ENCODE peak calls at places on chromosome 15, in five cellular contexts. One of them, this sample, is unnamed.

GRCh38 chr15:43511012-43511885 is 6.2 kb upstream of the MAP1A start:
- DNase-seq in pancreas: no peak
- DNase-seq in lower lobe of right lung: no peak
- DNase-seq in neural progenitor cell: peak; percentile 61
- DNase-seq in SJCRH30: peak; percentile 47
- DNase-seq in this sample: peak; percentile 72

GRCh38 chr15:32919749-32920414 is 202.1 kb downstream of the GREM1 start:
- DNase-seq in pancreas: no peak
- DNase-seq in lower lobe of right lung: no peak
- DNase-seq in neural progenitor cell: no peak
- DNase-seq in SJCRH30: no peak
- DNase-seq in this sample: no peak

GRCh38 chr15:82916161-82916952 is 36.2 kb downstream of the HOMER2 start:
- DNase-seq in pancreas: no peak
- DNase-seq in lower lobe of right lung: no peak
- DNase-seq in neural progenitor cell: no peak
- DNase-seq in SJCRH30: no peak
- DNase-seq in this sample: no peak

GRCh38 chr15:56916825-56917477 is 1.5 kb upstream of the TCF12 start:
- DNase-seq in pancreas: no peak
- DNase-seq in lower lobe of right lung: no peak
- DNase-seq in neural progenitor cell: no peak
- DNase-seq in SJCRH30: no peak
- DNase-seq in this sample: no peak

GRCh38 chr15:75809986-75810750 is 33.1 kb upstream of the UBE2Q2 start:
- DNase-seq in pancreas: no peak
- DNase-seq in lower lobe of right lung: no peak
- DNase-seq in neural progenitor cell: peak; percentile 57
- DNase-seq in SJCRH30: no peak
- DNase-seq in this sample: peak; percentile 36

GRCh38 chr15:38651328-38652038 is 86.9 kb upstream of the RASGRP1 start:
- DNase-seq in pancreas: no peak
- DNase-seq in lower lobe of right lung: no peak
- DNase-seq in neural progenitor cell: no peak
- DNase-seq in SJCRH30: no peak
- DNase-seq in this sample: no peak

GRCh38 chr15:61951949-61952348 is 108.3 kb downstream of the VPS13C start:
- DNase-seq in pancreas: no peak
- DNase-seq in lower lobe of right lung: no peak
- DNase-seq in neural progenitor cell: no peak
- DNase-seq in SJCRH30: no peak
- DNase-seq in this sample: no peak

GRCh38 chr15:69092159-69092558 is 68.3 kb upstream of the GLCE start:
- DNase-seq in pancreas: no peak
- DNase-seq in lower lobe of right lung: no peak
- DNase-seq in neural progenitor cell: no peak
- DNase-seq in SJCRH30: no peak
- DNase-seq in this sample: no peak

GRCh38 chr15:101675015-101675414 is 22.8 kb upstream of the TM2D3 start:
- DNase-seq in pancreas: no peak
- DNase-seq in lower lobe of right lung: no peak
- DNase-seq in neural progenitor cell: no peak
- DNase-seq in SJCRH30: no peak
- DNase-seq in this sample: no peak

GRCh38 chr15:66498501-66499386 is 1.2 kb upstream of the SNAPC5 start:
- DNase-seq in pancreas: no peak
- DNase-seq in lower lobe of right lung: no peak
- DNase-seq in neural progenitor cell: peak; percentile 16
- DNase-seq in SJCRH30: no peak
- DNase-seq in this sample: no peak

GRCh38 chr15:99014803-99015676 is 7.4 kb upstream of the PGPEP1L start:
- DNase-seq in pancreas: peak; percentile 84
- DNase-seq in lower lobe of right lung: peak; percentile 84
- DNase-seq in neural progenitor cell: peak; percentile 91
- DNase-seq in SJCRH30: peak; percentile 79
- DNase-seq in this sample: peak; percentile 52

GRCh38 chr15:44033894-44034293 is 161.2 kb downstream of the FRMD5 start:
- DNase-seq in pancreas: peak; percentile 31
- DNase-seq in lower lobe of right lung: no peak
- DNase-seq in neural progenitor cell: no peak
- DNase-seq in SJCRH30: no peak
- DNase-seq in this sample: peak; percentile 18

GRCh38 chr15:53808058-53808703 is 48.7 kb upstream of the WDR72 start:
- DNase-seq in pancreas: no peak
- DNase-seq in lower lobe of right lung: no peak
- DNase-seq in neural progenitor cell: peak; percentile 1
- DNase-seq in SJCRH30: no peak
- DNase-seq in this sample: no peak

GRCh38 chr15:86863226-86863915 is 783.7 kb downstream of the AGBL1 start:
- DNase-seq in pancreas: no peak
- DNase-seq in lower lobe of right lung: no peak
- DNase-seq in neural progenitor cell: no peak
- DNase-seq in SJCRH30: peak; percentile 61
- DNase-seq in this sample: no peak

GRCh38 chr15:85306946-85307686 is 73.3 kb upstream of the AKAP13 start:
- DNase-seq in pancreas: peak; percentile 65
- DNase-seq in lower lobe of right lung: no peak
- DNase-seq in neural progenitor cell: no peak
- DNase-seq in SJCRH30: no peak
- DNase-seq in this sample: no peak

GRCh38 chr15:84818221-84819131 is 1.3 kb downstream of the ALPK3 start:
- DNase-seq in pancreas: peak; percentile 53
- DNase-seq in lower lobe of right lung: no peak
- DNase-seq in neural progenitor cell: peak; percentile 80
- DNase-seq in SJCRH30: peak; percentile 44
- DNase-seq in this sample: no peak

GRCh38 chr15:98999233-98999632 is 8.4 kb downstream of the PGPEP1L start:
- DNase-seq in pancreas: no peak
- DNase-seq in lower lobe of right lung: no peak
- DNase-seq in neural progenitor cell: no peak
- DNase-seq in SJCRH30: no peak
- DNase-seq in this sample: no peak

GRCh38 chr15:70091649-70092461 is 5.9 kb downstream of the TLE3 start:
- DNase-seq in pancreas: no peak
- DNase-seq in lower lobe of right lung: no peak
- DNase-seq in neural progenitor cell: no peak
- DNase-seq in SJCRH30: peak; percentile 66
- DNase-seq in this sample: peak; percentile 57

GRCh38 chr15:63041402-63041977 is 1.1 kb upstream of the TPM1 start:
- DNase-seq in pancreas: no peak
- DNase-seq in lower lobe of right lung: no peak
- DNase-seq in neural progenitor cell: peak; percentile 31
- DNase-seq in SJCRH30: no peak
- DNase-seq in this sample: no peak

GRCh38 chr15:79341361-79341760 is 30.4 kb downstream of the TMED3 start:
- DNase-seq in pancreas: no peak
- DNase-seq in lower lobe of right lung: no peak
- DNase-seq in neural progenitor cell: no peak
- DNase-seq in SJCRH30: no peak
- DNase-seq in this sample: peak; percentile 34

GRCh38 chr15:40688932-40689799 is 5.8 kb upstream of the RAD51 start:
- DNase-seq in pancreas: no peak
- DNase-seq in lower lobe of right lung: no peak
- DNase-seq in neural progenitor cell: no peak
- DNase-seq in SJCRH30: peak; percentile 76
- DNase-seq in this sample: no peak

GRCh38 chr15:73052679-73053397 is 575 bp downstream of the NEO1 start:
- DNase-seq in pancreas: peak; percentile 64
- DNase-seq in lower lobe of right lung: peak; percentile 49
- DNase-seq in neural progenitor cell: peak; percentile 90
- DNase-seq in SJCRH30: peak; percentile 64
- DNase-seq in this sample: peak; percentile 12

GRCh38 chr15:70088887-70089691 is 8.6 kb downstream of the TLE3 start:
- DNase-seq in pancreas: no peak
- DNase-seq in lower lobe of right lung: no peak
- DNase-seq in neural progenitor cell: no peak
- DNase-seq in SJCRH30: no peak
- DNase-seq in this sample: no peak

GRCh38 chr15:57651445-57651844 is 55.1 kb upstream of the POLR2M start:
- DNase-seq in pancreas: no peak
- DNase-seq in lower lobe of right lung: no peak
- DNase-seq in neural progenitor cell: no peak
- DNase-seq in SJCRH30: peak; percentile 42
- DNase-seq in this sample: no peak

DNA sequence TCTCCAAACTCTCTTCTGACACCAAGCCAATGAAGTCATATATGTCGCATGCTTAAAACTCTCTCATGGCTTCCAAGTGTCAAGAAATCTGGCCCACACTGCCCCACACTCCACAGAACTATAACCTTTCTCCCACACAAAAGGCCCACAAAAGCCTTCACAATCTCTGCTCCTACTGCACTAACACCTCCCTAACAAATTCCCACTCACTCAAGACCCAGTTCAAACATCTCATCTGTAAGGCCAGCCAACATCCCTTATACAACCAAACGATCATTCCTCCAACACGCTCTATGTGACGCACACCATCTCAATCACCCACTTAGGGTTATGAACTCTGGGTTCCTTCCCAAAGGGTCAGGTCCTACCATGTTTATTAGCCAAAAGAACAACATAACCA is 13.5 kb downstream of the TBC1D2B start:
- DNase-seq in pancreas: no peak
- DNase-seq in lower lobe of right lung: no peak
- DNase-seq in neural progenitor cell: no peak
- DNase-seq in SJCRH30: no peak
- DNase-seq in this sample: no peak
- H3K4me3 ChIP-seq in pancreas: no peak overlapping the region
- H3K4me3 ChIP-seq in lower lobe of right lung: no peak overlapping the region
- H3K4me3 ChIP-seq in neural progenitor cell: no peak overlapping the region
- H3K4me3 ChIP-seq in SJCRH30: no peak overlapping the region
- H3K4me3 ChIP-seq in this sample: no peak overlapping the region

DNA sequence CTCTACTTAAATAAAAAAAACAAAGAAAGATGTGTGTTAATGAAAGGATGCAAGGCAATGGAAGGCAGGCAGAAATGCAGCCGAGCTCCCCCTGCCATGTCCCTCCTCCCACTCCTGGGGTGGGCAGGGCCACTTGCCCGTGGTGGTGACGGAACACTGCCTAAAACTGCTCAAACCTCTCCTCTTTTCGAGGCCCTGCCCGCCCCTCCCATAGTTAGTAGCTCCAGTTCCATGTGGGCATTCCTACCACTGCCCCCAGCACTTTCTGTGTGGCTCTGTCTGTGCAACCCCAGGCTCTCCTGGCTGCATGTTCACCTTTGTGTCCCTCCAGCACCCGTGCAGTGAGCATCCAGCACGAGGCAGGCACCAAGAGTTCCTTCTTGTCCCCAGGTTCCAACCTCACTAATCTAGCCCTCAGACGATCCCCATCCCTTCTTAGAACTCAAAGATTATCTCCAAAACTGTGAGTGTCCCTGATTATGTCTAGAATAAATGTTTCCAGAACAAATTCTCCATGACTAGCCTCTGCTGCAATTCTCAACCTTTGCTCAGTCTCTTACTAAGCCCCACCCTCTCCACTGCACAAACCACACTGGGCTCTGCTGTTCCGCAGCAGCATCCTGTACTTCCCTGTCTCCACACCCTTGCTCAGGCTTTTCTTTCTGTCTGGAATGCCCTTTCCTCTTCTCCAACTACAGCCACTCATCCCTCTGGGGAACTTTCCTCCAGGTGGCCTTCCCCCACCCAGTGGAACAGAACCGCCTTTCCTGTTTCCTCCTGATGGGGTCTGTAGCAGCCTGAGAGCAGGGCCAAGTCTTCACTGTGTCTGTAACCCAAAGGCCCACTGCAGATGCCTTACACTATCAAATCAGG is 32.6 kb upstream of the SPTBN5 start:
- DNase-seq in pancreas: no peak
- DNase-seq in lower lobe of right lung: no peak
- DNase-seq in neural progenitor cell: no peak
- DNase-seq in SJCRH30: no peak
- DNase-seq in this sample: no peak
- H3K4me1 ChIP-seq in pancreas: peaks cover 42% of the 10 kb centered on the region
- H3K4me1 ChIP-seq in lower lobe of right lung: peaks cover 85% of the 10 kb centered on the region
- H3K4me1 ChIP-seq in neural progenitor cell: peaks cover 5% of the 10 kb centered on the region
- H3K4me1 ChIP-seq in SJCRH30: peaks cover 40% of the 10 kb centered on the region
- H3K4me1 ChIP-seq in this sample: peaks cover 13% of the 10 kb centered on the region

DNA sequence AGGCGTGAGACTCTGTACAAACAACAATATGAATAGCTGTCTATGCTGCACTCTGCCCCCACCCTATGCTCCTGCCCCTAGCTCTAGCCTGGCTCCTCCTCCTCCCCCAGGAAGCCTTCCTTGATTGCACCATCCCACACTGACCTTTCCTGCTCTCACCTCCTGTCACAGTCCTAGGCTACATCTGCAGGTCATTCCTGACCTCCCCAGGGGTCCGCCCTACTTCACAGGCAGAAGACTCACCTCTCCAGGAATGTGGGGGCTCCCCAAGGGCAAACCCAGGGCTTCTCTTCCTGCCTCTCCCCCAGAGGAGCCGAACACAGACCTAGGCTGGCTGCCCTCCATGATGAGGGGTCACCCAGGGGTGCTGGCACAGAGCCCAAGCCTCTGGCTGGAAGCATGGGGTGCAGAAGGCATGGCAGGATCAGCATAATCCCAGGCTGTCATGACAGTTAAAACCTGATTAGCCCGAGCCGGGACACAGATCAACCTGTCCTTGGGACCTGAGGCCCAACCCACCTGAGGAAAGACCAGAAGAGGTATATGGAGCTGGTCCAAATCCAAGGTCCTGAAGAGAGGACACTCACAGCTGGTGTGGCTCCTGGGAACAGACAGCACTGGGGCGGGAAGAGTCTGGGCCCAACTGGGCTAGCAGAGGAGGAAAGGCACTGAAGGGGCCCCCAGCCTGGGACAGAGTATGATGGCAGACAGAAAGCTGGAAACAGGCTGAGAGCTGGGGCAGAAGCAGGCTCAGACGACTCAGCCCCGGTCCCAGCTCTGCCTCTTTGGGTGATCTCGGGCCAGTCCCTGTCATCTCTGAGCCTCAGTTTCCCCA is 5.9 kb downstream of the SEMA7A start:
- DNase-seq in pancreas: no peak
- DNase-seq in lower lobe of right lung: no peak
- DNase-seq in neural progenitor cell: no peak
- DNase-seq in SJCRH30: no peak
- DNase-seq in this sample: no peak
- H3K4me3 ChIP-seq in pancreas: no peak overlapping the region
- H3K4me3 ChIP-seq in lower lobe of right lung: no peak overlapping the region
- H3K4me3 ChIP-seq in neural progenitor cell: no peak overlapping the region
- H3K4me3 ChIP-seq in SJCRH30: no peak overlapping the region
- H3K4me3 ChIP-seq in this sample: no peak overlapping the region

GRCh38 chr15:80985976-80986375 is 3.6 kb downstream of the MESD start:
- DNase-seq in pancreas: no peak
- DNase-seq in lower lobe of right lung: no peak
- DNase-seq in neural progenitor cell: no peak
- DNase-seq in SJCRH30: no peak
- DNase-seq in this sample: no peak

GRCh38 chr15:80986487-80986886 is 3.1 kb downstream of the MESD start:
- DNase-seq in pancreas: no peak
- DNase-seq in lower lobe of right lung: no peak
- DNase-seq in neural progenitor cell: no peak
- DNase-seq in SJCRH30: no peak
- DNase-seq in this sample: no peak

GRCh38 chr15:80989110-80989517 is 505 bp downstream of the MESD start:
- DNase-seq in pancreas: peak; percentile 37
- DNase-seq in lower lobe of right lung: no peak
- DNase-seq in neural progenitor cell: peak; percentile 53
- DNase-seq in SJCRH30: no peak
- DNase-seq in this sample: no peak

GRCh38 chr15:80989518-80990478 is at the start of gene MESD:
- DNase-seq in pancreas: peak; percentile 97
- DNase-seq in lower lobe of right lung: peak; percentile 99
- DNase-seq in neural progenitor cell: peak; percentile 99
- DNase-seq in SJCRH30: peak; percentile 96
- DNase-seq in this sample: peak; percentile 99

GRCh38 chr15:80988148-80988796 is 1.3 kb downstream of the MESD start:
- DNase-seq in pancreas: no peak
- DNase-seq in lower lobe of right lung: no peak
- DNase-seq in neural progenitor cell: no peak
- DNase-seq in SJCRH30: no peak
- DNase-seq in this sample: no peak
- H3K4me1 ChIP-seq in pancreas: peaks cover 37% of the 10 kb centered on the region
- H3K4me1 ChIP-seq in lower lobe of right lung: peaks cover 72% of the 10 kb centered on the region
- H3K4me1 ChIP-seq in neural progenitor cell: peaks cover 27% of the 10 kb centered on the region
- H3K4me1 ChIP-seq in SJCRH30: peaks cover 3% of the 10 kb centered on the region
- H3K4me1 ChIP-seq in this sample: no peaks in the 10 kb centered on the region